ENCODE peak calls at places on chromosomes 13 and 19, in ten cellular contexts. M, J, V, G, T, W, C, F, K and Z are unnamed samples.
A peak's percentile ranks its signal among the peaks of the same experiment; 100 is the strongest.

GRCh38 chr13:48580886-48581285 is 48.0 kb upstream of the RCBTB2 start:
- DNase-seq in M (no peak), C (no peak), J (no peak), W (no peak), T (no peak), K (no peak), F (no peak), V (no peak), G (no peak), Z (no peak)

GRCh38 chr13:66222926-66223325 is 1007.2 kb downstream of the PCDH9 start:
- DNase-seq in J (no peak), K (no peak), T (no peak), V (no peak), G (no peak), C (no peak), M (no peak), W (no peak), F (no peak), Z (no peak)

GRCh38 chr19:7159105-7159933 is 89.8 kb downstream of the ZNF557 start:
- DNase-seq in M (peak; percentile 89), C (peak; percentile 59), F (no peak), T (no peak), J (no peak), K (no peak), G (no peak), W (no peak), V (peak; percentile 95), Z (peak; percentile 40)

GRCh38 chr19:29841559-29842367 is 30.0 kb downstream of the CCNE1 start:
- DNase-seq in C (no peak), V (peak; percentile 57), T (peak; percentile 29), W (peak; percentile 53), M (peak; percentile 43), J (no peak), G (peak; percentile 53), F (no peak), K (no peak), Z (no peak)

GRCh38 chr19:47507031-47507430 is 7.8 kb downstream of the NAPA start:
- DNase-seq in T (no peak), C (no peak), W (no peak), V (no peak), K (no peak), G (peak; percentile 83), J (peak; percentile 61), M (no peak), F (no peak), Z (peak; percentile 84)

GRCh38 chr19:5687360-5688198 is 2.5 kb upstream of the RPL36 start:
- DNase-seq in M (no peak), J (no peak), G (no peak), F (peak; percentile 89), K (no peak), C (peak; percentile 19), V (no peak), W (no peak), T (no peak), Z (no peak)

GRCh38 chr19:48006762-48007161 is 12.3 kb downstream of the ELSPBP1 start:
- DNase-seq in M (no peak), K (no peak), C (no peak), W (no peak), F (no peak), V (no peak), J (no peak), G (no peak), T (no peak), Z (peak; percentile 39)

GRCh38 chr13:67623630-67624029 is 393.5 kb upstream of the PCDH9 start:
- DNase-seq in G (no peak), C (no peak), M (no peak), J (no peak), K (no peak), W (no peak), T (no peak), F (no peak), V (no peak), Z (no peak)

GRCh38 chr13:91127995-91128394 is 219.5 kb upstream of the MIR17HG start:
- DNase-seq in W (no peak), M (no peak), T (no peak), V (no peak), J (no peak), F (no peak), K (no peak), C (no peak), G (no peak), Z (no peak)

GRCh38 chr19:50906217-50906616 is 5.0 kb downstream of the KLK4 start:
- DNase-seq in V (no peak), K (no peak), G (peak; percentile 42), J (peak; percentile 13), C (no peak), F (no peak), M (peak; percentile 40), T (peak; percentile 50), W (peak; percentile 84), Z (peak; percentile 52)

GRCh38 chr19:47157455-47158321 is 27.1 kb downstream of the SAE1 start:
- DNase-seq in C (peak; percentile 42), J (no peak), M (peak; percentile 83), F (no peak), G (no peak), W (peak; percentile 62), V (peak; percentile 72), T (peak; percentile 73), K (no peak), Z (peak; percentile 27)

GRCh38 chr19:38055040-38055439 is 148.0 kb downstream of the SIPA1L3 start:
- DNase-seq in G (peak; percentile 84), W (peak; percentile 36), K (no peak), T (no peak), M (no peak), V (no peak), C (no peak), F (peak; percentile 46), J (no peak), Z (no peak)

GRCh38 chr19:35748106-35749020 is at the start of gene LIN37:
- DNase-seq in T (peak; percentile 99), K (peak; percentile 99), V (peak; percentile 99), F (peak; percentile 100), W (peak; percentile 99), J (peak; percentile 99), M (peak; percentile 100), G (peak; percentile 99), C (peak; percentile 98), Z (peak; percentile 100)

GRCh38 chr13:27339299-27339698 is 68.7 kb downstream of the RASL11A start:
- DNase-seq in T (no peak), J (no peak), G (peak; percentile 91), W (peak; percentile 63), F (no peak), K (no peak), C (no peak), V (peak; percentile 42), M (peak; percentile 72), Z (peak; percentile 21)

GRCh38 chr13:65638572-65639168 is 1591.5 kb downstream of the PCDH9 start:
- DNase-seq in K (no peak), C (no peak), T (peak; percentile 6), M (peak; percentile 79), V (peak; percentile 63), W (peak; percentile 47), F (no peak), G (peak; percentile 5), J (no peak), Z (peak; percentile 25)

GRCh38 chr13:52447354-52447753 is 3.1 kb downstream of the VPS36 start:
- DNase-seq in M (no peak), F (no peak), W (no peak), G (no peak), V (peak; percentile 7), T (no peak), J (no peak), C (no peak), K (no peak), Z (no peak)

GRCh38 chr19:6730153-6730804 is 7.1 kb downstream of the GPR108 start:
- DNase-seq in M (no peak), G (peak; percentile 47), J (peak; percentile 84), V (no peak), W (peak; percentile 76), C (no peak), F (peak; percentile 97), K (peak; percentile 49), T (no peak), Z (peak; percentile 91)

DNA sequence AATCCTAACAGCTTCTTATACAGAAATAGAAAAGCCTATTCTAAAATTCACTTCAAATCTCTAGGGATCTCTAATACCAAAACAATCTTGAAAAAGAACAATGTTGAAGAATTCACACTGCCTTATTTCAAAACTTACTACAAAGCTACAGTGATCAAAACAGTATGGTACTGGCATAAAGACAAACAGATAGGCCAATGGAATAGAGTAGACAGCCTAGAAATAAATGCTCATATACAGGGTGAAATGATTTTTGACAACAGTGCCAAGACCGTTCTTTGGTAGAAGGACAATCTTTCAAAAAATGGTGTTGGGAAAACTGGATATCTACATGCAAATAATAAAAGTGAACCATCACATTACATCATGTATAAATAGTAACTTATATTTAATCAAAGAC is 11.8 kb upstream of the ZNF563 start:
- DNase-seq in C (no peak), M (no peak), W (no peak), V (no peak), K (no peak), F (no peak), G (no peak), T (no peak), J (no peak), Z (no peak)
- H3K9me3 ChIP-seq in C (peaks cover 97% of the 10 kb centered on the region), M (no peaks in the 10 kb centered on the region), W (peaks cover 30% of the 10 kb centered on the region), V (peaks cover 34% of the 10 kb centered on the region), K (peaks cover 14% of the 10 kb centered on the region), F (peaks cover 35% of the 10 kb centered on the region), G (peaks cover 9% of the 10 kb centered on the region), T (peaks cover 89% of the 10 kb centered on the region), J (no peaks in the 10 kb centered on the region), Z (no peaks in the 10 kb centered on the region)

GRCh38 chr19:43224855-43225253 is 19.4 kb upstream of the PSG4 start:
- DNase-seq in M (no peak), C (no peak), G (no peak), W (no peak), T (no peak), J (no peak), K (no peak), F (no peak), V (no peak), Z (no peak)

GRCh38 chr19:43229315-43229714 is 23.9 kb upstream of the PSG4 start:
- DNase-seq in M (peak; percentile 6), F (no peak), J (no peak), W (no peak), T (no peak), C (no peak), K (no peak), V (peak; percentile 10), G (no peak), Z (no peak)
- H3K4me3 ChIP-seq in M (no peak overlapping the region), F (no peak overlapping the region), J (no peak overlapping the region), W (no peak overlapping the region), T (no peak overlapping the region), C (no peak overlapping the region), K (no peak overlapping the region), V (no peak overlapping the region), G (no peak overlapping the region), Z (no peak overlapping the region)

DNA sequence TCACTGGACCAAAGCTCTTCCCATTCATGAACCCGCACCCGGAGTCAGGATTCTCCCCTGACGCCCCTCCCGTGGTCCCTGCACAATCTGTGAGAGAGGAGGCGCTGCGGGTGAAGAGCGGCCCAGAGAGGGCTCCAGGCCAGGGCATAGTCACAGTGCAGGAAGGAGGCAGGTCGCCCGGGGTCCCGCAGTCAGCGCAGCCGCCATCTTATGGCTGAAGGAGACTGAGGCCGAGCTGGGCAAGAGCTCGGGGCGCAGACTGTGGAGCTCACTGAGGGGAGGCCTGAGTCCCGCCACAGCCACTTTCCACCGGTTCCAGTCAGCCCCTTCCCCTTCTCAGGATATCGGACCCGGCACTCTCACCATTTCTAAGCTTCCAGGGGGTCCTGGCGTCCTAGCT is 300 bp downstream of the ZNF99 start:
- DNase-seq in K (no peak), F (peak; percentile 62), W (no peak), C (peak; percentile 11), T (no peak), J (no peak), G (peak; percentile 10), V (no peak), M (no peak), Z (no peak)
- H3K9me3 ChIP-seq in K (no peaks in the 10 kb centered on the region), F (peaks cover 18% of the 10 kb centered on the region), W (peaks cover 20% of the 10 kb centered on the region), C (peaks cover 56% of the 10 kb centered on the region), T (no peaks in the 10 kb centered on the region), J (no peaks in the 10 kb centered on the region), G (peaks cover 9% of the 10 kb centered on the region), V (peaks cover 12% of the 10 kb centered on the region), M (peaks cover 3% of the 10 kb centered on the region), Z (no peaks in the 10 kb centered on the region)

GRCh38 chr13:107211073-107211472 is 643.1 kb upstream of the ARGLU1 start:
- DNase-seq in M (peak; percentile 94), V (peak; percentile 97), J (peak; percentile 43), K (no peak), G (peak; percentile 87), F (no peak), C (peak; percentile 56), W (peak; percentile 89), T (peak; percentile 70), Z (peak; percentile 88)
- H3K4me3 ChIP-seq in M (no peak overlapping the region), V (no peak overlapping the region), J (no peak overlapping the region), K (no peak overlapping the region), G (no peak overlapping the region), F (peak overlapping the region; percentile 27), C (no peak overlapping the region), W (no peak overlapping the region), T (no peak overlapping the region), Z (no peak overlapping the region)